ENCODE peak calls at places on chromosomes 13 and 19, in five cellular contexts. B is Peyer's patch, Q is Panc1, V is fibroblast of lung, X is thoracic aorta. N is an unnamed sample.

GRCh38 chr13:49701481-49701880 is 10.2 kb upstream of the EBPL start:
- DNase-seq in X (no peak), B (no peak), V (no peak), Q (no peak), N (no peak)

GRCh38 chr19:45087531-45087930 is 5.4 kb upstream of the PPP1R37 start:
- DNase-seq in B (peak; percentile 48), X (no peak), V (no peak), Q (no peak), N (no peak)

GRCh38 chr19:27858981-27859581 is 1353.9 kb downstream of the UQCRFS1 start:
- DNase-seq in B (no peak), X (no peak), Q (no peak), V (no peak), N (no peak)

GRCh38 chr19:39299404-39299803 is 3.2 kb downstream of the IFNL1 start:
- DNase-seq in Q (no peak), V (no peak), X (no peak), B (no peak), N (no peak)

GRCh38 chr13:111792956-111793355 is 274.0 kb upstream of the SOX1 start:
- DNase-seq in B (no peak), Q (no peak), X (no peak), V (no peak), N (no peak)

GRCh38 chr19:55097864-55098715 is 19.3 kb downstream of the PPP1R12C start:
- DNase-seq in Q (no peak), B (no peak), V (no peak), X (no peak), N (no peak)

GRCh38 chr13:95083758-95084157 is 217.5 kb downstream of the ABCC4 start:
- DNase-seq in B (no peak), V (peak; percentile 83), Q (no peak), X (no peak), N (peak; percentile 19)

GRCh38 chr13:92074658-92075057 is 676.2 kb downstream of the GPC5 start:
- DNase-seq in V (no peak), X (no peak), B (no peak), Q (no peak), N (no peak)

GRCh38 chr19:892243-892996 is 567 bp downstream of the MED16 start:
- DNase-seq in V (no peak), B (no peak), Q (no peak), X (no peak), N (no peak)

GRCh38 chr13:35256459-35257148 is 219.9 kb downstream of the MAB21L1 start:
- DNase-seq in X (no peak), B (no peak), V (no peak), Q (no peak), N (no peak)

GRCh38 chr19:3039641-3040077 is 10.6 kb upstream of the TLE2 start:
- DNase-seq in Q (no peak), X (no peak), B (no peak), V (no peak), N (no peak)

GRCh38 chr19:917323-918151 is at the start of gene KISS1R:
- DNase-seq in V (no peak), Q (no peak), X (no peak), B (peak; percentile 71), N (no peak)

GRCh38 chr19:1183543-1184172 is 9.6 kb upstream of the SBNO2 start:
- DNase-seq in B (no peak), V (peak; percentile 38), X (no peak), Q (no peak), N (peak; percentile 67)

GRCh38 chr13:30409911-30410704 is 12.2 kb upstream of the UBE2L5 start:
- DNase-seq in Q (no peak), B (no peak), X (no peak), V (peak; percentile 85), N (no peak)

GRCh38 chr19:54478677-54479266 is 5.7 kb upstream of the CDC42EP5 start:
- DNase-seq in V (peak; percentile 36), B (no peak), X (no peak), Q (no peak), N (no peak)

GRCh38 chr13:111480976-111481375 is 160.5 kb downstream of the TEX29 start:
- DNase-seq in B (no peak), X (no peak), V (no peak), Q (no peak), N (no peak)

GRCh38 chr13:24680258-24680920 is at the start of gene ATP12A:
- DNase-seq in Q (no peak), B (no peak), V (no peak), X (no peak), N (no peak)

GRCh38 chr13:19062801-19063200 is 118.8 kb downstream of the TUBA3C start:
- DNase-seq in V (no peak), B (no peak), Q (no peak), X (no peak), N (no peak)

GRCh38 chr19:47176627-47177090 is 46.0 kb downstream of the SAE1 start:
- DNase-seq in Q (no peak), B (peak; percentile 36), V (peak; percentile 96), X (no peak), N (peak; percentile 44)

GRCh38 chr13:50303963-50304721 is 288.9 kb downstream of the KCNRG start:
- DNase-seq in B (no peak), V (no peak), Q (no peak), X (no peak), N (no peak)

GRCh38 chr13:111337741-111338140 is 17.3 kb downstream of the TEX29 start:
- DNase-seq in B (no peak), X (no peak), V (peak; percentile 12), Q (no peak), N (no peak)

GRCh38 chr13:64090311-64090710 is 2674.7 kb upstream of the PCDH20 start:
- DNase-seq in V (no peak), B (no peak), Q (no peak), X (no peak), N (no peak)

GRCh38 chr19:17394891-17395415 is 957 bp upstream of the CCDC194 start:
- DNase-seq in Q (no peak), B (peak; percentile 54), X (no peak), V (peak; percentile 52), N (no peak)

GRCh38 chr19:6677924-6678689 is 8.1 kb upstream of the TNFSF14 start:
- DNase-seq in Q (no peak), V (no peak), X (no peak), B (no peak), N (no peak)

GRCh38 chr19:5403968-5404640 is 51.1 kb upstream of the ZNRF4 start:
- DNase-seq in V (peak; percentile 79), Q (peak; percentile 2), X (peak; percentile 5), B (no peak), N (peak; percentile 34)

GRCh38 chr19:46913852-46914430 is 53.1 kb downstream of the ARHGAP35 start:
- DNase-seq in X (no peak), V (peak; percentile 65), B (no peak), Q (no peak), N (no peak)

GRCh38 chr13:107864543-107865460 is 350.5 kb downstream of the LIG4 start:
- DNase-seq in Q (no peak), X (no peak), V (peak; percentile 71), B (no peak), N (no peak)

GRCh38 chr19:49632576-49632975 is 7.4 kb downstream of the RRAS start:
- DNase-seq in X (no peak), V (no peak), Q (no peak), B (no peak), N (no peak)

GRCh38 chr19:49631279-49631588 is 8.7 kb downstream of the RRAS start:
- DNase-seq in Q (no peak), V (no peak), X (no peak), B (no peak), N (no peak)

GRCh38 chr19:49629659-49630058 is 10.3 kb downstream of the RRAS start:
- DNase-seq in X (no peak), B (no peak), Q (no peak), V (no peak), N (no peak)

GRCh38 chr19:49635530-49636229 is 4.3 kb downstream of the RRAS start:
- DNase-seq in X (no peak), V (no peak), B (no peak), Q (no peak), N (no peak)

GRCh38 chr19:49631610-49632192 is 8.2 kb downstream of the RRAS start:
- DNase-seq in X (no peak), Q (no peak), V (no peak), B (no peak), N (no peak)
- TF ChIP-seq CTCF in X (no peak), Q (no peak), V (no peak), B (no peak), N (no peak)

GRCh38 chr19:35337984-35338296 is 9.0 kb downstream of the CD22 start:
- DNase-seq in V (no peak), B (no peak), X (no peak), Q (no peak), N (no peak)
- H3K36me3 ChIP-seq in V (no peaks in the 10 kb centered on the region), B (no peaks in the 10 kb centered on the region), X (no peaks in the 10 kb centered on the region), Q (no peaks in the 10 kb centered on the region), N (no peaks in the 10 kb centered on the region)

DNA sequence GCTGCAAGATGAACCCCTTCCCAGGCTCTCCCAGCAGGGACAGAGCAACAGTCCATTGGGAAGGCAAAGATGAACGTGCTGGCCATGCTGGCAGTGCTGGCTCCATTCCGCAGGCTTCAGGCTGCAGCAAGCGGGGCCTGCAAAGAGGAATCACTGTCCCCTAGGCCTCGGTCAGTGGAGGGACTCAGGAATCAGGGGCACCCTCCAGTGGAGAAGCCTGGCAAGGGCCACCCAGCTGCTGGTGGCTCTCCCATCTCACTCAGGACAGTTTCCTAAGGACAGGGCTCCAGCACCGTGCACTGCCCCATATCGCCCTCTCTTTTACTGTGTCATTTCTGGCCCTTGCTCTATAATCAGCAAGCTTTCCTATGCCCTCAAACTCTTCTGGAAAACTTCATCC is 498.6 kb downstream of the EFNB2 start:
- DNase-seq in B (no peak), V (no peak), Q (no peak), X (no peak), N (no peak)
- TF ChIP-seq CTCF in B (no peak), V (no peak), Q (peak; percentile 20), X (no peak), N (no peak)

GRCh38 chr19:11027381-11027780 is 61.9 kb upstream of the LDLR start:
- DNase-seq in V (no peak), X (no peak), B (no peak), Q (no peak), N (no peak)
- H3K36me3 ChIP-seq in V (peaks cover 46% of the 10 kb centered on the region), X (peaks cover 75% of the 10 kb centered on the region), B (no peaks in the 10 kb centered on the region), Q (no peaks in the 10 kb centered on the region), N (peaks cover 7% of the 10 kb centered on the region)

GRCh38 chr19:49442793-49443365 is 1.6 kb upstream of the SLC17A7 start:
- DNase-seq in Q (no peak), B (peak; percentile 80), V (peak; percentile 78), X (peak; percentile 81), N (peak; percentile 29)

GRCh38 chr19:49442354-49442753 is 1.0 kb upstream of the SLC17A7 start:
- DNase-seq in Q (no peak), X (no peak), V (no peak), B (no peak), N (no peak)

GRCh38 chr19:49441210-49441959 is at the start of gene SLC17A7:
- DNase-seq in X (no peak), B (no peak), V (no peak), Q (no peak), N (no peak)

GRCh38 chr19:49440439-49441209 is 703 bp downstream of the SLC17A7 start:
- DNase-seq in B (no peak), V (no peak), Q (no peak), X (no peak), N (no peak)

GRCh38 chr19:49441960-49442350 is 628 bp upstream of the SLC17A7 start:
- DNase-seq in V (no peak), B (no peak), Q (no peak), X (no peak), N (no peak)
- TF ChIP-seq CTCF in V (no peak), B (no peak), Q (no peak), X (no peak), N (no peak)

N was measured in kidney epithelial cell.